ENCODE peak calls at places on chromosomes 7 and 10, in seven cellular contexts. A is astrocyte of the spinal cord, U is choroid plexus epithelial cell, W is prostate gland, C is brain microvascular endothelial cell, S is A549, M is OCI-LY7. Q is an unnamed sample.

GRCh38 chr7:94656925-94657731 is 1.2 kb upstream of the SGCE start:
- DNase-seq in A (peak), U (peak), W (no peak), C (peak), S (no peak), M (peak), Q (peak)

GRCh38 chr7:75647709-75648438 is 90.9 kb downstream of the HIP1 start:
- DNase-seq in A (no peak), U (no peak), W (no peak), C (no peak), S (no peak), M (no peak), Q (no peak)

GRCh38 chr10:119640384-119640783 is 10.8 kb upstream of the BAG3 start:
- DNase-seq in A (no peak), U (no peak), W (no peak), C (no peak), S (no peak), M (no peak), Q (no peak)

GRCh38 chr7:18128846-18129245 is 101.2 kb upstream of the PRPS1L1 start:
- DNase-seq in A (no peak), U (no peak), W (no peak), C (no peak), S (no peak), M (no peak), Q (no peak)

GRCh38 chr10:103800789-103801540 is 54.4 kb downstream of the SH3PXD2A start:
- DNase-seq in A (no peak), U (no peak), W (peak), C (no peak), S (no peak), M (no peak), Q (no peak)

GRCh38 chr10:132232553-132232949 is 45.8 kb downstream of the DPYSL4 start:
- DNase-seq in A (no peak), U (no peak), W (no peak), C (no peak), S (no peak), M (peak), Q (no peak)

GRCh38 chr10:103733002-103733419 is 122.4 kb downstream of the SH3PXD2A start:
- DNase-seq in A (no peak), U (no peak), W (no peak), C (no peak), S (no peak), M (no peak), Q (no peak)

GRCh38 chr7:130069179-130069977 is 956 bp upstream of the KLHDC10 start:
- DNase-seq in A (no peak), U (no peak), W (no peak), C (no peak), S (no peak), M (no peak), Q (no peak)

GRCh38 chr10:71827828-71828227 is 23.2 kb downstream of the PSAP start:
- DNase-seq in A (no peak), U (no peak), W (no peak), C (no peak), S (no peak), M (no peak), Q (no peak)

GRCh38 chr7:152177696-152178404 is 152.4 kb downstream of the GALNT11 start:
- DNase-seq in A (no peak), U (no peak), W (no peak), C (no peak), S (no peak), M (no peak), Q (peak)

GRCh38 chr7:30656006-30656575 is 26.2 kb downstream of the CRHR2 start:
- DNase-seq in A (no peak), U (no peak), W (no peak), C (no peak), S (no peak), M (no peak), Q (no peak)

GRCh38 chr10:18104223-18104872 is 35.9 kb upstream of the CACNB2 start:
- DNase-seq in A (peak), U (peak), W (no peak), C (peak), S (peak), M (peak), Q (peak)

GRCh38 chr10:16752099-16752498 is 65.1 kb downstream of the RSU1 start:
- DNase-seq in A (no peak), U (no peak), W (no peak), C (no peak), S (no peak), M (no peak), Q (no peak)

GRCh38 chr10:48364659-48365405 is 58.4 kb downstream of the MAPK8 start:
- DNase-seq in A (peak), U (peak), W (peak), C (peak), S (no peak), M (no peak), Q (peak)

GRCh38 chr7:33870120-33870519 is 35.2 kb upstream of the BMPER start:
- DNase-seq in A (no peak), U (no peak), W (no peak), C (no peak), S (no peak), M (no peak), Q (no peak)

GRCh38 chr7:31493714-31494181 is 20.1 kb upstream of the ITPRID1 start:
- DNase-seq in A (no peak), U (no peak), W (no peak), C (no peak), S (no peak), M (no peak), Q (peak)

GRCh38 chr10:132209130-132209529 is 22.4 kb downstream of the DPYSL4 start:
- DNase-seq in A (no peak), U (no peak), W (no peak), C (no peak), S (no peak), M (no peak), Q (peak)

GRCh38 chr7:134420509-134421125 is 38.3 kb downstream of the AKR1B1 start:
- DNase-seq in A (peak), U (peak), W (peak), C (peak), S (peak), M (peak), Q (peak)

GRCh38 chr10:100710151-100710871 is 35.1 kb upstream of the PAX2 start:
- DNase-seq in A (no peak), U (no peak), W (no peak), C (no peak), S (peak), M (no peak), Q (no peak)

GRCh38 chr10:32142646-32143045 is 86.4 kb upstream of the KIF5B start:
- DNase-seq in A (peak), U (no peak), W (no peak), C (peak), S (no peak), M (no peak), Q (peak)

GRCh38 chr10:101225846-101226361 is 3.4 kb downstream of the LBX1 start:
- DNase-seq in A (no peak), U (no peak), W (no peak), C (no peak), S (no peak), M (no peak), Q (no peak)

GRCh38 chr7:2508327-2509231 is 11.0 kb upstream of the LFNG start:
- DNase-seq in A (peak), U (peak), W (peak), C (peak), S (no peak), M (peak), Q (no peak)

GRCh38 chr10:48896756-48897437 is 42.7 kb downstream of the LRRC18 start:
- DNase-seq in A (no peak), U (no peak), W (no peak), C (no peak), S (no peak), M (no peak), Q (no peak)

GRCh38 chr7:157007470-157008066 is 2.9 kb downstream of the MNX1 start:
- DNase-seq in A (no peak), U (no peak), W (no peak), C (no peak), S (no peak), M (no peak), Q (no peak)

GRCh38 chr7:867001-867405 is 9.4 kb upstream of the GET4 start:
- DNase-seq in A (peak), U (peak), W (peak), C (peak), S (no peak), M (no peak), Q (peak)

GRCh38 chr10:5076615-5077014 is 17.6 kb upstream of the AKR1C3 start:
- DNase-seq in A (no peak), U (no peak), W (no peak), C (no peak), S (no peak), M (no peak), Q (peak)

GRCh38 chr7:100156331-100157068 is 2.0 kb downstream of the TRAPPC14 start:
- DNase-seq in A (no peak), U (no peak), W (no peak), C (no peak), S (no peak), M (no peak), Q (no peak)

GRCh38 chr7:148699024-148699771 is 495 bp downstream of the CUL1 start:
- DNase-seq in A (peak), U (peak), W (peak), C (no peak), S (peak), M (peak), Q (peak)

GRCh38 chr10:84427903-84428650 is 99.7 kb downstream of the CCSER2 start:
- DNase-seq in A (peak), U (peak), W (peak), C (no peak), S (no peak), M (no peak), Q (no peak)

DNA sequence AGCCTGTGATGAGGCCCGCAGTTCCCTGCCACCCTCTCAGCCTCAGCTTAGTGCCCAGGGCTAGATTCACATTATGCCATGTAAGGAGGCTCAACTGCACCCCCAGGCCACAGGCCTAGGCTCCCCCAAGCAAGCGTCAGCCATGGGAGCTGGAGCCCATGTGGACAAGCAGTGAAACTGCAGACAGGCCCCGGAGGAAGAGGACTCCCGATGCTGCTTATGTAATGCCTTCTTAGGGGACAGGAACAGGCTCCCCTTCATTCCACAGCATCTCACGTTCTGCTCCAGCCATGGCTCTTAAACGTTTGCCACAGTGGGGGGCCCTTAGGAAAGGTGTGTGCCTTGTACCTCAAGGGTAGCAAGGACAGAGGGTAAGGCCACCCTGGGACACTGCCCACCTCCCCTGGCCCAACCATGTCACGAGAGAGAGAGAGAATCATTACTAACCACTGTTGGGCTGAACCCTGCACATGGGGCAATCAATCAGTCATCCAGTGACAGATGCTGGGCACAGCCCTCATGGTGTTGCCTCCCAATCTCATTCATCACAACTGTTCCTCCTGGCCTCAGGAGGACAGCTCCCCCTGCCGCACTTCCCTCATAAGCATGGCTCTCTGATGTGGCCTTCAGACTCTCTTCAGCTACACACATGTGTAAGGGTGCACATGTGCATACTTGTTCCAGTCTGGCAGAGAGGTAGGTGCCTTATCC is 263.0 kb downstream of the GRID1 start:
- DNase-seq in A (no peak), U (no peak), W (no peak), C (no peak), S (no peak), M (no peak), Q (no peak)
- TF ChIP-seq CTCF in A (no peak), U (no peak), W (no peak), C (no peak), S (no peak), M (no peak), Q (no peak)

DNA sequence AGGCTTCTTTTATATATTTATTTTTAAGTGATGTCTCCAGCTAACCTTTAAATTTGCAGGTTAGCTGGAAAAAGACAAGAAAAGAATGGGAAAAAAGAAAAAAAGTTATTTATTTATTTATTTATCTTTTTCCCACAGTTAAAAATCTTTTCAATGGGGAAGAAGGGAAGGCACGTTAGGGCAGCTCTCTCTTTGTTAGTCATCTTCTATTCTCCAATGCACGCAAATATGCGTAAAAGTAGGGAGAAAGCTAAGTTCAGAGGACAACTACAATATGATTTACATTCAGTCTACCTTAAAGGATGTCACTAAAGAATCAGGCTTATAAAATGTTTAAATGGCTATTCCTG is 276 bp upstream of the GPR85 start:
- DNase-seq in A (no peak), U (no peak), W (no peak), C (no peak), S (no peak), M (no peak), Q (no peak)
- H3K4me3 ChIP-seq in A (peak), U (peak), W (peak), C (peak), S (peak), M (no peak), Q (peak)

GRCh38 chr10:77377678-77378352 is 259.8 kb downstream of the KCNMA1 start:
- DNase-seq in A (no peak), U (no peak), W (no peak), C (no peak), S (no peak), M (no peak), Q (no peak)
- TF ChIP-seq CTCF in A (no peak), U (peak), W (no peak), C (no peak), S (no peak), M (no peak), Q (no peak)

GRCh38 chr10:69345890-69346474 is 67.7 kb downstream of the HK1 start:
- DNase-seq in A (no peak), U (peak), W (no peak), C (no peak), S (no peak), M (no peak), Q (no peak)
- H3K4me3 ChIP-seq in A (no peak), U (no peak), W (no peak), C (no peak), S (no peak), M (no peak), Q (no peak)